ENCODE peak calls at places on chromosomes 2 and 18, in ten cellular contexts. One of them, this sample, is unnamed. For H3K9me3, the result is how much of the 10 kb centered on the place peaks cover.

GRCh38 chr2:25879133-25879730 is 945 bp upstream of the ASXL2 start:
- DNase-seq in stomach: no peak
- DNase-seq in CD8-positive, alpha-beta memory T cell: no peak
- DNase-seq in body of pancreas: no peak
- DNase-seq in thoracic aorta: no peak
- DNase-seq in fibroblast of lung: peak
- DNase-seq in GM23248: peak
- DNase-seq in tibial artery: no peak
- DNase-seq in lower lobe of right lung: no peak
- DNase-seq in cardiac muscle cell: no peak
- DNase-seq in this sample: no peak

GRCh38 chr18:13455960-13456471 is 237.5 kb downstream of the LDLRAD4 start:
- DNase-seq in cardiac muscle cell: no peak
- DNase-seq in lower lobe of right lung: no peak
- DNase-seq in CD8-positive, alpha-beta memory T cell: no peak
- DNase-seq in GM23248: no peak
- DNase-seq in fibroblast of lung: no peak
- DNase-seq in stomach: no peak
- DNase-seq in body of pancreas: no peak
- DNase-seq in tibial artery: peak
- DNase-seq in thoracic aorta: no peak
- DNase-seq in this sample: peak

GRCh38 chr2:219664041-219664440 is 36.6 kb downstream of the SLC4A3 start:
- DNase-seq in stomach: no peak
- DNase-seq in tibial artery: no peak
- DNase-seq in cardiac muscle cell: no peak
- DNase-seq in lower lobe of right lung: no peak
- DNase-seq in thoracic aorta: no peak
- DNase-seq in body of pancreas: no peak
- DNase-seq in GM23248: no peak
- DNase-seq in fibroblast of lung: no peak
- DNase-seq in CD8-positive, alpha-beta memory T cell: no peak
- DNase-seq in this sample: peak

GRCh38 chr2:226797289-226797988 is 2.2 kb downstream of the IRS1 start:
- DNase-seq in GM23248: peak
- DNase-seq in cardiac muscle cell: no peak
- DNase-seq in CD8-positive, alpha-beta memory T cell: no peak
- DNase-seq in lower lobe of right lung: peak
- DNase-seq in body of pancreas: peak
- DNase-seq in stomach: peak
- DNase-seq in tibial artery: peak
- DNase-seq in fibroblast of lung: peak
- DNase-seq in thoracic aorta: no peak
- DNase-seq in this sample: peak

GRCh38 chr18:12520442-12520992 is 112.8 kb downstream of the PRELID3A start:
- DNase-seq in CD8-positive, alpha-beta memory T cell: no peak
- DNase-seq in tibial artery: no peak
- DNase-seq in body of pancreas: no peak
- DNase-seq in lower lobe of right lung: no peak
- DNase-seq in cardiac muscle cell: no peak
- DNase-seq in GM23248: peak
- DNase-seq in stomach: no peak
- DNase-seq in fibroblast of lung: peak
- DNase-seq in thoracic aorta: no peak
- DNase-seq in this sample: no peak

GRCh38 chr2:240820014-240820606 is at the start of gene KIF1A:
- DNase-seq in stomach: peak
- DNase-seq in GM23248: no peak
- DNase-seq in cardiac muscle cell: peak
- DNase-seq in thoracic aorta: no peak
- DNase-seq in lower lobe of right lung: no peak
- DNase-seq in CD8-positive, alpha-beta memory T cell: no peak
- DNase-seq in fibroblast of lung: no peak
- DNase-seq in body of pancreas: peak
- DNase-seq in tibial artery: no peak
- DNase-seq in this sample: peak

GRCh38 chr2:60046529-60046928 is 506.9 kb downstream of the BCL11A start:
- DNase-seq in cardiac muscle cell: no peak
- DNase-seq in lower lobe of right lung: no peak
- DNase-seq in stomach: no peak
- DNase-seq in body of pancreas: no peak
- DNase-seq in CD8-positive, alpha-beta memory T cell: no peak
- DNase-seq in GM23248: no peak
- DNase-seq in tibial artery: no peak
- DNase-seq in thoracic aorta: no peak
- DNase-seq in fibroblast of lung: no peak
- DNase-seq in this sample: no peak

GRCh38 chr18:33804258-33804657 is 226.2 kb downstream of the ASXL3 start:
- DNase-seq in GM23248: peak
- DNase-seq in fibroblast of lung: peak
- DNase-seq in lower lobe of right lung: no peak
- DNase-seq in tibial artery: no peak
- DNase-seq in CD8-positive, alpha-beta memory T cell: no peak
- DNase-seq in cardiac muscle cell: peak
- DNase-seq in thoracic aorta: no peak
- DNase-seq in stomach: peak
- DNase-seq in body of pancreas: peak
- DNase-seq in this sample: no peak

GRCh38 chr2:149597050-149598013 is 9.8 kb upstream of the MMADHC start:
- DNase-seq in thoracic aorta: no peak
- DNase-seq in body of pancreas: peak
- DNase-seq in cardiac muscle cell: peak
- DNase-seq in CD8-positive, alpha-beta memory T cell: no peak
- DNase-seq in lower lobe of right lung: no peak
- DNase-seq in GM23248: peak
- DNase-seq in stomach: peak
- DNase-seq in tibial artery: no peak
- DNase-seq in fibroblast of lung: peak
- DNase-seq in this sample: no peak

GRCh38 chr18:21444465-21445023 is 156.0 kb downstream of the ESCO1 start:
- DNase-seq in lower lobe of right lung: no peak
- DNase-seq in CD8-positive, alpha-beta memory T cell: no peak
- DNase-seq in stomach: no peak
- DNase-seq in GM23248: peak
- DNase-seq in thoracic aorta: no peak
- DNase-seq in tibial artery: no peak
- DNase-seq in fibroblast of lung: peak
- DNase-seq in body of pancreas: peak
- DNase-seq in cardiac muscle cell: peak
- DNase-seq in this sample: no peak

GRCh38 chr2:206250041-206250897 is 24.2 kb upstream of the ZDBF2 start:
- DNase-seq in lower lobe of right lung: no peak
- DNase-seq in cardiac muscle cell: peak
- DNase-seq in tibial artery: no peak
- DNase-seq in thoracic aorta: no peak
- DNase-seq in GM23248: peak
- DNase-seq in stomach: no peak
- DNase-seq in fibroblast of lung: peak
- DNase-seq in body of pancreas: peak
- DNase-seq in CD8-positive, alpha-beta memory T cell: no peak
- DNase-seq in this sample: no peak

GRCh38 chr18:78738076-78738690 is 241.4 kb upstream of the SALL3 start:
- DNase-seq in cardiac muscle cell: no peak
- DNase-seq in stomach: no peak
- DNase-seq in CD8-positive, alpha-beta memory T cell: no peak
- DNase-seq in GM23248: no peak
- DNase-seq in lower lobe of right lung: no peak
- DNase-seq in tibial artery: peak
- DNase-seq in fibroblast of lung: no peak
- DNase-seq in body of pancreas: no peak
- DNase-seq in thoracic aorta: no peak
- DNase-seq in this sample: no peak
- H3K9me3 ChIP-seq in cardiac muscle cell: under half
- H3K9me3 ChIP-seq in stomach: under half
- H3K9me3 ChIP-seq in CD8-positive, alpha-beta memory T cell: under half
- H3K9me3 ChIP-seq in GM23248: under half
- H3K9me3 ChIP-seq in lower lobe of right lung: under half
- H3K9me3 ChIP-seq in tibial artery: under half
- H3K9me3 ChIP-seq in fibroblast of lung: under half
- H3K9me3 ChIP-seq in body of pancreas: under half
- H3K9me3 ChIP-seq in thoracic aorta: under half
- H3K9me3 ChIP-seq in this sample: under half

GRCh38 chr18:14947482-14948162 is 199.7 kb downstream of the ANKRD30B start:
- DNase-seq in thoracic aorta: no peak
- DNase-seq in stomach: no peak
- DNase-seq in cardiac muscle cell: no peak
- DNase-seq in GM23248: no peak
- DNase-seq in tibial artery: no peak
- DNase-seq in body of pancreas: no peak
- DNase-seq in CD8-positive, alpha-beta memory T cell: no peak
- DNase-seq in fibroblast of lung: no peak
- DNase-seq in lower lobe of right lung: no peak
- DNase-seq in this sample: no peak

GRCh38 chr18:14945984-14946383 is 198.0 kb downstream of the ANKRD30B start:
- DNase-seq in GM23248: peak
- DNase-seq in thoracic aorta: no peak
- DNase-seq in stomach: no peak
- DNase-seq in tibial artery: no peak
- DNase-seq in cardiac muscle cell: no peak
- DNase-seq in body of pancreas: no peak
- DNase-seq in fibroblast of lung: no peak
- DNase-seq in CD8-positive, alpha-beta memory T cell: no peak
- DNase-seq in lower lobe of right lung: no peak
- DNase-seq in this sample: no peak

GRCh38 chr18:14948163-14948540 is 200.2 kb downstream of the ANKRD30B start:
- DNase-seq in tibial artery: no peak
- DNase-seq in GM23248: no peak
- DNase-seq in stomach: no peak
- DNase-seq in CD8-positive, alpha-beta memory T cell: no peak
- DNase-seq in lower lobe of right lung: no peak
- DNase-seq in cardiac muscle cell: no peak
- DNase-seq in thoracic aorta: no peak
- DNase-seq in fibroblast of lung: no peak
- DNase-seq in body of pancreas: no peak
- DNase-seq in this sample: no peak

GRCh38 chr18:14945286-14945685 is 197.3 kb downstream of the ANKRD30B start:
- DNase-seq in tibial artery: no peak
- DNase-seq in CD8-positive, alpha-beta memory T cell: no peak
- DNase-seq in GM23248: no peak
- DNase-seq in fibroblast of lung: no peak
- DNase-seq in thoracic aorta: no peak
- DNase-seq in lower lobe of right lung: no peak
- DNase-seq in stomach: no peak
- DNase-seq in body of pancreas: no peak
- DNase-seq in cardiac muscle cell: no peak
- DNase-seq in this sample: no peak

DNA sequence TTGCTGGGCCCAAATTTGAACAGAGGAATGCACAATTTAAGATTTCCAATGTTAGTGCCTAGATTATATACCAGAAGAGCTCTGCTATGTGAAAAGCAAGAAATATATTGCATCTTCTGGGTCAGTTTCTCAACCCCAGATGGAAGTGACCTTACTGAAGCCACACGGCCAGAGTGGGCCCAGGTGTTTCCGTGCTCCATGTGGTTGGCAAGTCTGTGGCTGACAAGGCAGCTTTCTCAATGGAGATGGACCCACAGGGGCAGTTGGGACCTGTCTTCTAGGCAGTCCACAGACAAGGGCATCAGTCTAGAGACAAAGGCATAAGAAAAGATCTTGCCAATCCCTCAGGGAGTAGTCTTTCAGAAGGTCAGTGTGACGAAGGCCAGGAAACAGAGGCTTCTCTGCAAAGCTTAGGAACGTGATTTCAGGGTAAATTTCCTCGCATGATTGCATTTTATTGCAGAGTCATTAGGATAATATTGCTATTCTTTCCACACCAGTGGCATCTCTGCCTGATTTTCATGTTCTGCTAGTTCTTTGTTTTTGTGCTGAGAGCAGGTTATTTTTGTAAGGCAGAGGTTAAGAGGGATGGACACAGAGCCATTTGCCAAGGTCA is 201.9 kb downstream of the ANKRD30B start:
- DNase-seq in CD8-positive, alpha-beta memory T cell: no peak
- DNase-seq in tibial artery: no peak
- DNase-seq in fibroblast of lung: no peak
- DNase-seq in thoracic aorta: no peak
- DNase-seq in GM23248: no peak
- DNase-seq in cardiac muscle cell: no peak
- DNase-seq in body of pancreas: no peak
- DNase-seq in stomach: no peak
- DNase-seq in lower lobe of right lung: no peak
- DNase-seq in this sample: no peak
- H3K9me3 ChIP-seq in CD8-positive, alpha-beta memory T cell: under half
- H3K9me3 ChIP-seq in tibial artery: under half
- H3K9me3 ChIP-seq in fibroblast of lung: under half
- H3K9me3 ChIP-seq in thoracic aorta: under half
- H3K9me3 ChIP-seq in GM23248: under half
- H3K9me3 ChIP-seq in cardiac muscle cell: under half
- H3K9me3 ChIP-seq in body of pancreas: under half
- H3K9me3 ChIP-seq in stomach: under half
- H3K9me3 ChIP-seq in lower lobe of right lung: under half
- H3K9me3 ChIP-seq in this sample: under half

DNA sequence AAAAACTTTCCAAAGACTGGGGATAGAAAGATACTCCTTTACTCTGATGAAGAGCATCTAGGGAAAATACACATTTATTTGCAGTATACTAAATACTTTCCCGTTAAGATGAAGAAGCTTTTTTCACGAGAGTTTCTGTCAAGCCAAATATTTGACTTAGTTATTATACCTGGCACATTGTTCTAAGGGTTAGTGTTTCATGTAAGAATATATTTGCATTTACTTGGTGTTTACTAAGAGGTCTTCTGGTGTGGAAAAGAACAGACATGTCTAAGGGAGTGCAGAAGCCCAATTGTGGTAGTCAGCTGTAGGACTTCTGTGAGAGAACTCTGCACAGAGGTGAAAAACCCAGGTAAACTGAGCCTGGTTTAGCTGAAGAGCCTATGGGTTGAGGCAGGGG is 457.6 kb upstream of the SOX11 start:
- DNase-seq in stomach: no peak
- DNase-seq in CD8-positive, alpha-beta memory T cell: no peak
- DNase-seq in cardiac muscle cell: no peak
- DNase-seq in GM23248: no peak
- DNase-seq in lower lobe of right lung: no peak
- DNase-seq in body of pancreas: no peak
- DNase-seq in tibial artery: no peak
- DNase-seq in fibroblast of lung: no peak
- DNase-seq in thoracic aorta: no peak
- DNase-seq in this sample: no peak
- H3K9me3 ChIP-seq in stomach: under half
- H3K9me3 ChIP-seq in CD8-positive, alpha-beta memory T cell: under half
- H3K9me3 ChIP-seq in cardiac muscle cell: under half
- H3K9me3 ChIP-seq in GM23248: under half
- H3K9me3 ChIP-seq in lower lobe of right lung: under half
- H3K9me3 ChIP-seq in body of pancreas: under half
- H3K9me3 ChIP-seq in tibial artery: under half
- H3K9me3 ChIP-seq in fibroblast of lung: under half
- H3K9me3 ChIP-seq in thoracic aorta: under half
- H3K9me3 ChIP-seq in this sample: under half

DNA sequence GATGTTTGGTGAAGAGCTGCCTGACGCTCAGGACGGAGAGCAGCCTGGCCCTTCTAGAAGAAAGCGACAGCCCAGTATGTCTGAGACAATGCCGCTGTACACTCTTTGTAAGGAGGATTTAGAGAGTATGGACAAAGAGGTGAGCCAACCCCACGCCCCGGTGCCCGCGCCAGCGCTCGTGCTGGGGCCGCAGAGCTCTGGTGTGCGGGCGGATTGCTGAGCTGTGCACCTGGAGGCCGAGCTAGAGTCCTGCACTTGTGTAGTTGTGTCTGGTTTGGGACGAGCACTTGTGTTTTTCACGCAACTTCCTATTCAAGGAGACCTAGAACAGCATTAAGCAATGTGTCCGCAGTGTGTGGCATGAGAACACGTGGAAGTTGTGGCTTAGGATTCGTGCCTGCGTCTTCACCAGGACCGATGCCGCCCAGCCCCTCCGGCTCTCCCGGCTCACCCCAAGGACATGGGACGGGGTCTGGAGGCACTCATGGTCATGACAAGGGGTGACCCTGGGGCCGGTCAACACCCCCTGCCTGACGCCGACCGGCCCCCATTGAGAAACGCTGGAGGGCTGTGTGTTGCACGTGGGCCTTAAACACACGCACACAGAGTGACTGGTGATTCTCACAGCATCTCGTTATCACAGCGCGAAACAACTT is 49.5 kb downstream of the CTDP1 start:
- DNase-seq in lower lobe of right lung: no peak
- DNase-seq in thoracic aorta: no peak
- DNase-seq in stomach: no peak
- DNase-seq in fibroblast of lung: no peak
- DNase-seq in CD8-positive, alpha-beta memory T cell: no peak
- DNase-seq in cardiac muscle cell: no peak
- DNase-seq in GM23248: no peak
- DNase-seq in body of pancreas: no peak
- DNase-seq in tibial artery: no peak
- DNase-seq in this sample: no peak
- H3K9me3 ChIP-seq in lower lobe of right lung: under half
- H3K9me3 ChIP-seq in thoracic aorta: under half
- H3K9me3 ChIP-seq in stomach: under half
- H3K9me3 ChIP-seq in fibroblast of lung: under half
- H3K9me3 ChIP-seq in CD8-positive, alpha-beta memory T cell: under half
- H3K9me3 ChIP-seq in cardiac muscle cell: under half
- H3K9me3 ChIP-seq in GM23248: under half
- H3K9me3 ChIP-seq in body of pancreas: under half
- H3K9me3 ChIP-seq in tibial artery: under half
- H3K9me3 ChIP-seq in this sample: under half